ENCODE peak calls at places on chromosome 16, in nine cellular contexts. R, N, U, D, G, H, S, B and I are unnamed samples.

GRCh38 chr16:66167564-66168291 is 198.8 kb upstream of the CDH5 start:
- DNase-seq in D (no peak), H (no peak), R (no peak), S (peak), B (no peak), G (no peak), N (peak), U (no peak), I (peak)

GRCh38 chr16:89565506-89566372 is 5.3 kb downstream of the RPL13 start:
- DNase-seq in S (peak), D (peak), R (peak), B (no peak), H (peak), N (peak), U (peak), G (peak), I (no peak)

GRCh38 chr16:89388536-89388935 is 101.8 kb downstream of the ANKRD11 start:
- DNase-seq in N (no peak), U (no peak), B (no peak), R (no peak), G (no peak), H (no peak), D (no peak), S (no peak), I (no peak)

GRCh38 chr16:852451-853185 is 52.1 kb upstream of the GNG13 start:
- DNase-seq in U (no peak), B (no peak), D (no peak), S (no peak), H (no peak), G (no peak), N (no peak), R (no peak), I (no peak)

GRCh38 chr16:2341456-2342447 is 1.2 kb upstream of the ABCA3 start:
- DNase-seq in G (no peak), U (no peak), H (no peak), B (no peak), R (no peak), S (no peak), N (no peak), D (no peak), I (no peak)

GRCh38 chr16:29765167-29766032 is 12.7 kb upstream of the ZG16 start:
- DNase-seq in R (no peak), B (no peak), U (no peak), D (no peak), N (no peak), G (no peak), H (peak), S (no peak), I (no peak)

GRCh38 chr16:67544329-67544841 is 15.8 kb downstream of the RIPOR1 start:
- DNase-seq in S (no peak), H (no peak), N (peak), G (no peak), U (no peak), R (no peak), D (no peak), B (no peak), I (no peak)

GRCh38 chr16:80788016-80788415 is 16.4 kb downstream of the CDYL2 start:
- DNase-seq in S (no peak), N (no peak), U (no peak), R (peak), H (no peak), G (no peak), D (no peak), B (no peak), I (no peak)

GRCh38 chr16:87881327-87882200 is 12.3 kb upstream of the SLC7A5 start:
- DNase-seq in H (no peak), G (no peak), B (no peak), S (no peak), U (no peak), D (no peak), R (no peak), N (no peak), I (no peak)
- H3K4me3 ChIP-seq in H (no peak), G (no peak), B (no peak), S (no peak), U (no peak), D (no peak), R (no peak), N (no peak), I (no peak)

GRCh38 chr16:19522369-19523159 is 666 bp upstream of the GDE1 start:
- DNase-seq in G (no peak), H (no peak), D (no peak), S (no peak), N (no peak), U (no peak), B (no peak), R (no peak), I (no peak)
- H3K4me3 ChIP-seq in G (no peak), H (peak), D (peak), S (no peak), N (peak), U (peak), B (peak), R (no peak), I (no peak)

DNA sequence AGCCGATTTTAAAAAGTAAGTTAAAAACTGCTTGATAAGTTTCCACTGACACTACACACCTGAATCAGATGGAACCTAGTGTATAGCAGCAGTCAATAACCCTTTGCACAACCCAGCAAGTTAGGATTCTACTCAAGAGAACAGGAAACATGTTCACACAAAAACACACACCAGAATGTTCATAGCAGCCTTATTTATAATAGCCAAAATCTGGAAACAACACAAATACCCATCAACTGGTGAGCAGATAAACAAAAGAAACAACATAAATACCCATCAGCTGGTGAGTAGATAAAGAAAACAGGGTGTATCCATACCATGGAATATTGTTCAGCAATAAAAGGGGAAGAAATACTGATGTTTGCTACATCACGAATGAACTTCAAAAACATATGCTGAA is 2.7 kb upstream of the CDH11 start:
- DNase-seq in S (no peak), N (no peak), R (no peak), H (no peak), B (no peak), D (no peak), U (no peak), G (no peak), I (no peak)
- H3K4me3 ChIP-seq in S (no peak), N (peak), R (no peak), H (no peak), B (peak), D (no peak), U (no peak), G (peak), I (no peak)

GRCh38 chr16:54718376-54718775 is 212.3 kb upstream of the IRX5 start:
- DNase-seq in B (no peak), N (no peak), G (no peak), D (no peak), U (no peak), R (no peak), H (no peak), S (no peak), I (no peak)
- H3K4me3 ChIP-seq in B (no peak), N (no peak), G (no peak), D (no peak), U (no peak), R (no peak), H (no peak), S (no peak), I (no peak)

GRCh38 chr16:85570213-85570734 is 42.8 kb upstream of the GSE1 start:
- DNase-seq in H (no peak), B (no peak), U (peak), S (no peak), N (no peak), D (no peak), R (no peak), G (no peak), I (no peak)
- H3K4me3 ChIP-seq in H (no peak), B (no peak), U (peak), S (no peak), N (no peak), D (peak), R (no peak), G (no peak), I (no peak)

GRCh38 chr16:55330726-55331647 is 7.0 kb downstream of the IRX6 start:
- DNase-seq in G (no peak), S (peak), B (no peak), R (no peak), N (no peak), U (no peak), D (no peak), H (no peak), I (no peak)
- H3K4me3 ChIP-seq in G (no peak), S (peak), B (peak), R (no peak), N (peak), U (no peak), D (no peak), H (no peak), I (peak)

GRCh38 chr16:73054131-73054496 is 6.2 kb upstream of the ZFHX3 start:
- DNase-seq in R (no peak), S (no peak), D (no peak), G (no peak), H (no peak), U (no peak), N (no peak), B (no peak), I (no peak)
- H3K4me3 ChIP-seq in R (no peak), S (no peak), D (no peak), G (no peak), H (no peak), U (no peak), N (peak), B (peak), I (no peak)